ENCODE peak calls at places on chromosome 9, in five cellular contexts. B, E, Y, F and G are unnamed samples.

GRCh38 chr9:111271481-111272080 is 58.4 kb downstream of the OR2K2 start:
- DNase-seq in F (no peak), B (no peak), Y (no peak), E (peak; percentile 43), G (no peak)

GRCh38 chr9:131728961-131729360 is 10.9 kb downstream of the RAPGEF1 start:
- DNase-seq in B (no peak), Y (no peak), F (peak; percentile 62), E (no peak), G (no peak)

GRCh38 chr9:2120926-2121689 is 106.0 kb downstream of the SMARCA2 start:
- DNase-seq in Y (no peak), B (peak; percentile 22), F (no peak), E (peak; percentile 54), G (no peak)

GRCh38 chr9:95063300-95063699 is 254.2 kb downstream of the FANCC start:
- DNase-seq in E (no peak), Y (no peak), F (no peak), B (no peak), G (no peak)

GRCh38 chr9:100466171-100466827 is 6.7 kb upstream of the TMEFF1 start:
- DNase-seq in F (no peak), E (no peak), Y (no peak), B (no peak), G (no peak)

GRCh38 chr9:29750062-29750461 is 2176.8 kb upstream of the C9orf72 start:
- DNase-seq in B (no peak), F (no peak), E (peak; percentile 61), Y (no peak), G (no peak)

GRCh38 chr9:135282001-135282731 is 194.7 kb downstream of the OLFM1 start:
- DNase-seq in E (no peak), B (no peak), F (no peak), Y (no peak), G (peak; percentile 69)

GRCh38 chr9:17906204-17906840 is 327.5 kb downstream of the SH3GL2 start:
- DNase-seq in Y (peak; percentile 33), B (no peak), E (no peak), F (no peak), G (no peak)

GRCh38 chr9:35533398-35533797 is 43.5 kb downstream of the RUSC2 start:
- DNase-seq in E (no peak), Y (no peak), B (no peak), F (no peak), G (no peak)

GRCh38 chr9:109401169-109401989 is 80.5 kb upstream of the EPB41L4B start:
- DNase-seq in F (peak; percentile 62), Y (peak; percentile 81), B (peak; percentile 61), E (peak; percentile 54), G (peak; percentile 60)

GRCh38 chr9:129143461-129143927 is 32.3 kb downstream of the PTPA start:
- DNase-seq in Y (no peak), F (no peak), E (peak; percentile 71), B (no peak), G (no peak)

GRCh38 chr9:129509508-129509907 is 111.4 kb downstream of the C9orf50 start:
- DNase-seq in F (no peak), E (peak; percentile 83), B (peak; percentile 82), Y (no peak), G (no peak)

GRCh38 chr9:91905958-91906585 is 44.0 kb downstream of the ROR2 start:
- DNase-seq in E (no peak), F (peak; percentile 87), B (no peak), Y (no peak), G (no peak)

GRCh38 chr9:107615325-107615724 is 125.8 kb upstream of the KLF4 start:
- DNase-seq in F (no peak), Y (no peak), B (no peak), E (no peak), G (no peak)

GRCh38 chr9:91903126-91903911 is 46.7 kb downstream of the ROR2 start:
- DNase-seq in Y (no peak), B (no peak), F (no peak), E (peak; percentile 10), G (no peak)

GRCh38 chr9:132210472-132211145 is 48.8 kb downstream of the NTNG2 start:
- DNase-seq in B (peak; percentile 73), E (peak; percentile 30), Y (no peak), F (no peak), G (no peak)

GRCh38 chr9:112296929-112297328 is 36.5 kb downstream of the PTBP3 start:
- DNase-seq in E (no peak), B (no peak), Y (no peak), F (no peak), G (no peak)

GRCh38 chr9:34744295-34745221 is 34.6 kb upstream of the CCL21 start:
- DNase-seq in F (no peak), E (peak; percentile 23), Y (no peak), B (peak; percentile 54), G (no peak)

GRCh38 chr9:20477940-20478620 is 144.2 kb downstream of the MLLT3 start:
- DNase-seq in E (no peak), B (no peak), F (no peak), Y (no peak), G (no peak)

GRCh38 chr9:108983885-108984284 is 29.4 kb downstream of the CTNNAL1 start:
- DNase-seq in E (no peak), B (no peak), Y (no peak), F (no peak), G (no peak)

GRCh38 chr9:88179080-88179521 is 40.8 kb upstream of the SPATA31C2 start:
- DNase-seq in E (no peak), B (no peak), Y (no peak), F (peak; percentile 79), G (no peak)

GRCh38 chr9:111176511-111176910 is 138.2 kb upstream of the LPAR1 start:
- DNase-seq in F (no peak), E (no peak), Y (no peak), B (no peak), G (no peak)

GRCh38 chr9:94655739-94656138 is 16.4 kb upstream of the FBP1 start:
- DNase-seq in E (no peak), F (peak; percentile 33), Y (no peak), B (no peak), G (no peak)

GRCh38 chr9:14027114-14027812 is 286.7 kb downstream of the NFIB start:
- DNase-seq in Y (no peak), E (no peak), B (no peak), F (no peak), G (no peak)

GRCh38 chr9:108436470-108436869 is 419.3 kb downstream of the ACTL7B start:
- DNase-seq in E (no peak), Y (no peak), F (no peak), B (no peak), G (no peak)

GRCh38 chr9:88024896-88025295 is 50.6 kb upstream of the CDK20 start:
- DNase-seq in E (no peak), B (no peak), Y (no peak), F (no peak), G (no peak)

GRCh38 chr9:99150456-99151171 is 45.7 kb downstream of the TGFBR1 start:
- DNase-seq in Y (no peak), B (no peak), F (peak; percentile 45), E (no peak), G (no peak)

GRCh38 chr9:106358331-106358730 is 504.6 kb upstream of the ZNF462 start:
- DNase-seq in Y (no peak), F (no peak), B (no peak), E (no peak), G (no peak)

GRCh38 chr9:88308831-88309230 is 79.4 kb upstream of the SPIN1 start:
- DNase-seq in Y (no peak), B (no peak), F (no peak), E (no peak), G (peak; percentile 2)